ENCODE peak calls at places on chromosomes 3 and 15, in nine cellular contexts. L is CD4-positive, CD25-positive, alpha-beta regulatory T cell; B is T1000; T is ACHN; Q is H4; O is GM20000; D is posterior cingulate gyrus; Y is EL; R is occipital lobe. P is an unnamed sample.

GRCh38 chr3:194584866-194585265 is 48.4 kb downstream of the TMEM44 start:
- DNase-seq in L (peak), D (no peak), B (no peak), R (no peak), O (no peak), Y (peak), T (no peak), Q (no peak), P (no peak)

GRCh38 chr3:31065765-31066164 is 171.3 kb upstream of the GADL1 start:
- DNase-seq in Q (no peak), Y (no peak), D (no peak), R (no peak), L (no peak), O (no peak), B (no peak), T (no peak), P (no peak)

GRCh38 chr15:40238481-40238926 is 359 bp upstream of the PAK6 start:
- DNase-seq in T (no peak), Q (no peak), B (no peak), L (no peak), R (no peak), Y (no peak), D (no peak), O (no peak), P (no peak)

GRCh38 chr15:74543583-74543982 is 2.6 kb downstream of the ARID3B start:
- DNase-seq in L (peak), B (no peak), T (no peak), O (no peak), R (no peak), Y (no peak), Q (no peak), D (no peak), P (no peak)

GRCh38 chr3:15903164-15903563 is 105.4 kb upstream of the ANKRD28 start:
- DNase-seq in Q (peak), O (no peak), T (no peak), L (no peak), D (no peak), Y (peak), B (no peak), R (no peak), P (no peak)

GRCh38 chr15:66089049-66089448 is 164.5 kb downstream of the MEGF11 start:
- DNase-seq in L (no peak), T (no peak), O (no peak), D (no peak), R (no peak), Q (no peak), B (no peak), Y (no peak), P (no peak)

GRCh38 chr3:158405507-158405906 is 165.5 kb upstream of the MLF1 start:
- DNase-seq in L (no peak), D (no peak), B (no peak), Y (no peak), O (no peak), R (no peak), T (no peak), Q (no peak), P (no peak)

GRCh38 chr3:43709022-43709421 is 18.3 kb downstream of the ABHD5 start:
- DNase-seq in Y (peak), R (no peak), B (no peak), O (no peak), Q (no peak), D (no peak), L (no peak), T (no peak), P (no peak)

GRCh38 chr3:141526709-141527108 is 39.9 kb downstream of the RASA2 start:
- DNase-seq in D (no peak), R (no peak), Q (no peak), B (no peak), T (no peak), Y (no peak), L (no peak), O (no peak), P (no peak)